ENCODE peak calls at places on chromosomes 11 and 22, in eight cellular contexts. T, H, B, J, D, V, U and L are unnamed samples.

GRCh38 chr22:32852346-32853251 is 51.1 kb downstream of the TIMP3 start:
- DNase-seq in T (no peak), H (no peak), B (no peak), J (no peak), D (peak), V (no peak), U (no peak), L (no peak)

GRCh38 chr22:44380716-44381500 is 68.2 kb upstream of the SHISAL1 start:
- DNase-seq in T (no peak), H (no peak), B (no peak), J (no peak), D (no peak), V (no peak), U (no peak), L (no peak)

GRCh38 chr22:48564995-48565394 is 1262.7 kb downstream of the BRD1 start:
- DNase-seq in T (no peak), H (no peak), B (no peak), J (no peak), D (no peak), V (no peak), U (no peak), L (no peak)

GRCh38 chr11:123241874-123242538 is 47.0 kb upstream of the CLMP start:
- DNase-seq in T (no peak), H (no peak), B (no peak), J (no peak), D (no peak), V (no peak), U (no peak), L (no peak)

GRCh38 chr22:21044931-21045584 is 688 bp upstream of the LRRC74B start:
- DNase-seq in T (no peak), H (no peak), B (no peak), J (no peak), D (peak), V (no peak), U (no peak), L (no peak)

GRCh38 chr11:57312511-57313021 is 12.2 kb downstream of the TNKS1BP1 start:
- DNase-seq in T (no peak), H (no peak), B (no peak), J (no peak), D (no peak), V (no peak), U (no peak), L (no peak)

GRCh38 chr11:44358713-44359112 is 48.8 kb upstream of the ALX4 start:
- DNase-seq in T (no peak), H (no peak), B (no peak), J (no peak), D (no peak), V (no peak), U (no peak), L (no peak)

GRCh38 chr22:48749555-48750227 is 1078.0 kb downstream of the BRD1 start:
- DNase-seq in T (no peak), H (no peak), B (no peak), J (peak), D (no peak), V (no peak), U (peak), L (no peak)

GRCh38 chr22:22748297-22748743 is 103.9 kb downstream of the GGTLC2 start:
- DNase-seq in T (peak), H (peak), B (peak), J (no peak), D (peak), V (peak), U (peak), L (peak)

GRCh38 chr22:38866399-38867123 is 5.5 kb downstream of the CBX6 start:
- DNase-seq in T (no peak), H (no peak), B (peak), J (peak), D (peak), V (peak), U (peak), L (no peak)

GRCh38 chr11:109984634-109985289 is 108.4 kb upstream of the ZC3H12C start:
- DNase-seq in T (no peak), H (no peak), B (no peak), J (no peak), D (no peak), V (no peak), U (peak), L (no peak)

GRCh38 chr22:31646186-31647019 is 15.6 kb downstream of the PISD start:
- DNase-seq in T (no peak), H (no peak), B (no peak), J (no peak), D (no peak), V (no peak), U (peak), L (no peak)

GRCh38 chr22:43293259-43293658 is 49.9 kb downstream of the SCUBE1 start:
- DNase-seq in T (peak), H (no peak), B (no peak), J (no peak), D (peak), V (no peak), U (no peak), L (no peak)

DNA sequence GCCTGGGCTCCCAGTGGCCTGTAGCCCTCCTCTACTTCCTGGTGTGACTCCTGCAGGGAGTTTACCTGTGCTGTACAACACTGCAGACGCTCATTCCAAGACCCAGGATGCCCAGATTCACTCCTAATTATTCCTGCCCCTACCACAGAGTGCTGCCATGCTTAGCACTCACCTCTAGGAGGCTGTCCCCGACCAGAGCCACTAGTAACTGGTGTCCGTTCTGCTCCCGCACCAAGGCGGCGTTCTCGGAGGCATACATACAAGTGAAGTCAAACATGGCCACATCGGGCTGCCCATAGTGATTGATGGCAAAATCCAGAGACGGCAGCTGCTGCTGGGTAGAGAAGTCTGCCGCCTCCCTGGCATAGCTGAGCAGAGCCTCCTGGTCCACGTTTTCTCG is 122.3 kb upstream of the BID start:
- DNase-seq in T (no peak), H (peak), B (peak), J (no peak), D (peak), V (peak), U (no peak), L (no peak)
- TF ChIP-seq CTCF in T (peak), H (no peak), B (peak), J (no peak), D (peak), V (peak), U (no peak), L (peak)

GRCh38 chr11:27008811-27009535 is 15.1 kb downstream of the FIBIN start:
- DNase-seq in T (no peak), H (no peak), B (no peak), J (no peak), D (no peak), V (no peak), U (no peak), L (no peak)

GRCh38 chr11:27004103-27004502 is 10.2 kb downstream of the FIBIN start:
- DNase-seq in T (no peak), H (no peak), B (no peak), J (no peak), D (no peak), V (no peak), U (no peak), L (no peak)
- TF ChIP-seq CTCF in T (no peak), H (no peak), B (no peak), J (no peak), D (no peak), V (no peak), U (no peak), L (no peak)

GRCh38 chr11:73331138-73331916 is 23.3 kb downstream of the ARHGEF17 start:
- DNase-seq in T (no peak), H (no peak), B (peak), J (no peak), D (no peak), V (no peak), U (no peak), L (peak)

GRCh38 chr11:73333173-73333572 is 25.1 kb downstream of the ARHGEF17 start:
- DNase-seq in T (no peak), H (no peak), B (no peak), J (no peak), D (no peak), V (no peak), U (no peak), L (no peak)

GRCh38 chr11:73327812-73328364 is 19.8 kb downstream of the ARHGEF17 start:
- DNase-seq in T (no peak), H (no peak), B (peak), J (no peak), D (no peak), V (peak), U (no peak), L (no peak)

GRCh38 chr11:73333626-73334199 is 25.6 kb downstream of the ARHGEF17 start:
- DNase-seq in T (no peak), H (no peak), B (no peak), J (no peak), D (no peak), V (no peak), U (no peak), L (no peak)

DNA sequence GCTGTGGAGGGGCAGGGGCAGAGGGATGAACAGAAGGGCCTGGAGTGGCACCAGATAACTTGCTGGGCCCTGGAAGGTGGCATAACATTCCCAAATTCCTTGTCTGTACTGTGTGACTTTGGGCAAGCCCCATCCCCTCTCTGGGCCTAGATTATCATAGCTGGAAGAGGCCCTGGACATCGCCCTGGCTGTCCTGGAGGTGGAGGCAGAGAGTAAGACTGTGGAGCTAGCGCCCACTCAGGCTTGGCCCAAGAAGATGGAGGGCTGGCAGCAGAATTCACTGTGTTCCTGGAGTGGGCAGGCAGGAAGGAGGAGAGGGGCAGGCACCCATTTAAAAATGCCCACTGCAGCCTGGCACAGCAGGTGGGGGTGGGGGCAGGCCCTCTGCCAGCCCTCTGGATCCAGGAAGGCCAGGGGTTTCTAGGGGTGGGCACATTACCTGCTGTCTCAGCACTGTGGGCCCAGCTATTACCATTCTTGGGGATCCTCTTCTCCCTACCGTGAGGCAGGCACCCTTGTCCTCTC is 22.6 kb downstream of the ARHGEF17 start:
- DNase-seq in T (no peak), H (no peak), B (peak), J (no peak), D (peak), V (peak), U (no peak), L (no peak)
- TF ChIP-seq CTCF in T (no peak), H (no peak), B (no peak), J (no peak), D (peak), V (peak), U (no peak), L (peak)

DNA sequence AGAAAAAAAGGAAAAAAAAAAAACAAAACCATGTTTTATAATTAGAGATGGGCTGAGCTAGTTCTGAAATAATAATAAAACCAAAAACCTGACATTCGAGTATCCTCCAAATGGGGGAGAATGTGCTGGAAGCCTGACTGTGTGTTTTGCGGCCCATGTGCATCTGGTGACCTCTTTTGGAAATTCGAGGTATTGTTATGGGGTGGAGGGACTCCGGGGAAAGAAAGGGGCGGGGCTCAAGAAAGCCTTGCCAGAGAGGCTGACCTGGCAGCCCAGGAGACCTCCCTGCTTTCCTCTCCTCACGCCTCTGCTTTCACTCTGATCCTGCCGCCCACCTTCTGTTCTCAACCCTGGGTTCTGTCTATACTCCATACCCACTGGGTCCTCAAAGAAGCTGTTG is 72.9 kb downstream of the CTTN start:
- DNase-seq in T (no peak), H (no peak), B (peak), J (no peak), D (peak), V (peak), U (peak), L (peak)
- TF ChIP-seq CTCF in T (no peak), H (no peak), B (no peak), J (no peak), D (peak), V (peak), U (no peak), L (peak)

GRCh38 chr11:115581871-115582639 is 77.8 kb upstream of the CADM1 start:
- DNase-seq in T (peak), H (no peak), B (peak), J (no peak), D (peak), V (peak), U (no peak), L (no peak)
- TF ChIP-seq CTCF in T (no peak), H (no peak), B (no peak), J (no peak), D (peak), V (peak), U (no peak), L (no peak)

DNA sequence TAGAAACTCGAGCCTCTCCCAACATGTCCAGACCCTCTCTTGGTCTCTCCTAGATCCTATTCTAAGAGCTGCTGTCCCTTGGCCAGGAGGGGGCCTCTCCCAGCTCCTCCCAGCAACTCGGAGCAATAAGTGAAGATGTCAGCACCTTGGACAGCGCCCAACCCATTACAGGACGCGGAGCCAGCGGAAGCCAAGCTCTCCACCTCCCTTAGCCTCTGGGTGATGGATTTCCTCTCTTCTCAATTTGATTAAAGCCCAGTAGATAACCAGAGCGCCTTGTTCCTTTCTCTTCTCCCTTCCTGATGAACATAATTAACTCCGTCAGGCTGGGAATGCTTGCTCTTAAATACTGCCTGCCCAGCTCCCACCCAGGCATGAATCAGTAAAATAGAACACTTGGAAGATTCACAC is 26.2 kb upstream of the TPBGL start:
- DNase-seq in T (peak), H (peak), B (peak), J (peak), D (peak), V (peak), U (peak), L (peak)
- TF ChIP-seq CTCF in T (peak), H (no peak), B (no peak), J (no peak), D (peak), V (peak), U (no peak), L (peak)

GRCh38 chr11:86799680-86800075 is 664 bp upstream of the PRSS23 start:
- DNase-seq in T (no peak), H (no peak), B (peak), J (no peak), D (no peak), V (peak), U (no peak), L (no peak)
- TF ChIP-seq CTCF in T (no peak), H (no peak), B (no peak), J (no peak), D (no peak), V (peak), U (no peak), L (peak)